ENCODE peak calls at places on chromosomes 16 and 17, in four cellular contexts. F, M, K and S are unnamed samples.

GRCh38 chr17:37701424-37702020 is 43.3 kb downstream of the HNF1B start:
- DNase-seq in K (no peak), M (no peak), F (no peak), S (no peak)

GRCh38 chr16:22120440-22120839 is 28.1 kb downstream of the VWA3A start:
- DNase-seq in F (no peak), K (no peak), M (no peak), S (no peak)

GRCh38 chr17:81245024-81245664 is 6.0 kb downstream of the NDUFAF8 start:
- DNase-seq in K (no peak), F (peak), M (no peak), S (no peak)

GRCh38 chr17:61463068-61463980 is 11.1 kb downstream of the TBX4 start:
- DNase-seq in M (no peak), K (no peak), F (no peak), S (no peak)

GRCh38 chr16:70455910-70456309 is 1.5 kb downstream of the FCSK start:
- DNase-seq in F (no peak), K (no peak), M (no peak), S (no peak)

GRCh38 chr17:32323784-32324590 is 18.0 kb downstream of the C17orf75 start:
- DNase-seq in K (no peak), F (no peak), M (no peak), S (no peak)

GRCh38 chr17:75194879-75195278 is 10.6 kb upstream of the NUP85 start:
- DNase-seq in K (no peak), M (no peak), F (no peak), S (no peak)

GRCh38 chr16:87382023-87382785 is 1.4 kb downstream of the FBXO31 start:
- DNase-seq in M (no peak), K (no peak), F (no peak), S (no peak)

GRCh38 chr16:77298638-77299360 is 99.6 kb downstream of the SYCE1L start:
- DNase-seq in K (no peak), F (no peak), M (no peak), S (no peak)

GRCh38 chr16:66740533-66740932 is 10.9 kb downstream of the DYNC1LI2 start:
- DNase-seq in M (no peak), F (no peak), K (no peak), S (no peak)

GRCh38 chr16:10647264-10647720 is 47.4 kb downstream of the TEKT5 start:
- DNase-seq in K (no peak), F (no peak), M (no peak), S (no peak)

GRCh38 chr16:2963074-2963610 is 933 bp upstream of the KREMEN2 start:
- DNase-seq in M (no peak), K (no peak), F (no peak), S (no peak)

GRCh38 chr16:84764970-84765369 is 54.8 kb upstream of the CRISPLD2 start:
- DNase-seq in F (no peak), M (no peak), K (no peak), S (no peak)

GRCh38 chr17:15311996-15312395 is 29.4 kb downstream of the TEKT3 start:
- DNase-seq in K (peak), F (no peak), M (no peak), S (no peak)

GRCh38 chr16:46962629-46963028 is 10.8 kb downstream of the DNAJA2 start:
- DNase-seq in F (no peak), M (no peak), K (no peak), S (no peak)

GRCh38 chr16:88989852-88990547 is 13.0 kb upstream of the CBFA2T3 start:
- DNase-seq in F (peak), M (no peak), K (no peak), S (no peak)

GRCh38 chr16:2475413-2476344 is 752 bp downstream of the TBC1D24 start:
- DNase-seq in K (no peak), M (no peak), F (peak), S (no peak)

GRCh38 chr16:83817022-83817421 is 9.2 kb downstream of the HSBP1 start:
- DNase-seq in F (no peak), M (no peak), K (no peak), S (peak)

GRCh38 chr17:76189247-76189646 is 48.2 kb upstream of the FOXJ1 start:
- DNase-seq in M (no peak), K (no peak), F (no peak), S (no peak)

GRCh38 chr17:43171761-43172487 is 910 bp downstream of the NBR1 start:
- DNase-seq in F (no peak), K (no peak), M (no peak), S (peak)

GRCh38 chr17:42253173-42253545 is 23.0 kb downstream of the STAT5B start:
- DNase-seq in M (no peak), K (no peak), F (no peak), S (no peak)

GRCh38 chr16:69564845-69565610 is 738 bp upstream of the NFAT5 start:
- DNase-seq in K (no peak), F (no peak), M (no peak), S (no peak)

GRCh38 chr17:27577884-27578717 is 52.9 kb upstream of the LGALS9 start:
- DNase-seq in M (no peak), F (no peak), K (no peak), S (no peak)

GRCh38 chr17:44536090-44536960 is 21.0 kb upstream of the FZD2 start:
- DNase-seq in F (no peak), M (no peak), K (no peak), S (peak)

GRCh38 chr17:50173335-50173941 is 7.6 kb downstream of the SGCA start:
- DNase-seq in M (no peak), K (no peak), F (peak), S (no peak)

GRCh38 chr17:33228548-33228947 is 64.5 kb downstream of the ASIC2 start:
- DNase-seq in K (no peak), F (no peak), M (no peak), S (no peak)

GRCh38 chr17:36463916-36464764 is 22.3 kb upstream of the ZNHIT3 start:
- DNase-seq in M (no peak), K (no peak), F (peak), S (no peak)

GRCh38 chr16:84827897-84828296 is 8.1 kb downstream of the CRISPLD2 start:
- DNase-seq in K (no peak), M (no peak), F (no peak), S (no peak)

GRCh38 chr16:83706394-83706793 is 101.4 kb upstream of the HSBP1 start:
- DNase-seq in K (no peak), M (no peak), F (no peak), S (no peak)

GRCh38 chr16:379183-379960 is 2.4 kb downstream of the PGAP6 start:
- DNase-seq in K (no peak), M (no peak), F (peak), S (no peak)

GRCh38 chr17:39099686-39100293 is 51.6 kb downstream of the PLXDC1 start:
- DNase-seq in M (no peak), F (no peak), K (peak), S (no peak)

GRCh38 chr16:58013201-58013956 is 12.2 kb downstream of the USB1 start:
- DNase-seq in K (no peak), F (no peak), M (no peak), S (no peak)

GRCh38 chr17:48995332-48995870 is 1.8 kb upstream of the IGF2BP1 start:
- DNase-seq in F (no peak), M (no peak), K (peak), S (no peak)

GRCh38 chr17:78450696-78451344 is 72.4 kb downstream of the PGS1 start:
- DNase-seq in F (peak), K (no peak), M (no peak), S (no peak)

GRCh38 chr17:17739388-17740066 is 58.3 kb downstream of the RAI1 start:
- DNase-seq in F (no peak), K (no peak), M (no peak), S (no peak)

GRCh38 chr17:1724351-1724868 is at the start of gene WDR81:
- DNase-seq in F (peak), K (peak), M (peak), S (peak)

GRCh38 chr16:72723781-72724180 is 324.1 kb downstream of the ZFHX3 start:
- DNase-seq in M (no peak), K (no peak), F (no peak), S (no peak)

DNA sequence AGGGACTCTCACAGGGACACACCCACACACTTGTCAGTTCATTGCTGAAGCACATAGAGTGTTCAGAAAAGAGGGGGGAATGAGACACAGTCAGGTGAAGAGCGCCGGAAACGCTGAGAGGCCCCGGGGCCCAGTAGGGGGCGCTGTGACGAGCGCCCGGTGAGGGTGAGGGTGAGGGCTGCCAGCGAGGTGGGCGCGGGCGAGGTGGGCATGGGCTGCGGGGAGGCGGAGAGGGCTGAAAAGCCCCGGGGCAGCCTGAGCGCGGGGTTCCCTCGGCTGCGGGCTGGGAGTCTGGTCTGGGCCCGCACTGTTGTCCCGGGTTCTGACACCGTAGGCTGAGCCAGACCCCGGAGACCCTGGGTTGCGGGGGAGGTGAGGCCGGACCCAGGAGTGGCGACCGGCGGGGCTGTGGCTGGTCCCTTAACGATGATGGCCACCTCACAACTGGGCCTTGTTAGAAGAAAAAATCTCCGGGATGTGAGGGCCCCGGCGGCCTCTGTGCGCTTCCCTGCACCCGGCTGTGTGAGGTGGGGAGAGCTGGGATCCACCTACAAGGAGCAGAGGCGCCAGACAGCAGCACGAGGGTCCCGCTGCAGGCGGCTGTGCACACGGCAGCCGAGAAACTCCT is 91.4 kb downstream of the C16orf78 start:
- DNase-seq in K (peak), M (no peak), F (no peak), S (peak)
- TF ChIP-seq CTCF in K (no peak), M (no peak), F (peak), S (peak)

GRCh38 chr16:15888072-15888976 is at the start of gene CEP20:
- DNase-seq in K (peak), M (peak), F (peak), S (peak)
- TF ChIP-seq CTCF in K (peak), M (peak), F (peak), S (peak)

DNA sequence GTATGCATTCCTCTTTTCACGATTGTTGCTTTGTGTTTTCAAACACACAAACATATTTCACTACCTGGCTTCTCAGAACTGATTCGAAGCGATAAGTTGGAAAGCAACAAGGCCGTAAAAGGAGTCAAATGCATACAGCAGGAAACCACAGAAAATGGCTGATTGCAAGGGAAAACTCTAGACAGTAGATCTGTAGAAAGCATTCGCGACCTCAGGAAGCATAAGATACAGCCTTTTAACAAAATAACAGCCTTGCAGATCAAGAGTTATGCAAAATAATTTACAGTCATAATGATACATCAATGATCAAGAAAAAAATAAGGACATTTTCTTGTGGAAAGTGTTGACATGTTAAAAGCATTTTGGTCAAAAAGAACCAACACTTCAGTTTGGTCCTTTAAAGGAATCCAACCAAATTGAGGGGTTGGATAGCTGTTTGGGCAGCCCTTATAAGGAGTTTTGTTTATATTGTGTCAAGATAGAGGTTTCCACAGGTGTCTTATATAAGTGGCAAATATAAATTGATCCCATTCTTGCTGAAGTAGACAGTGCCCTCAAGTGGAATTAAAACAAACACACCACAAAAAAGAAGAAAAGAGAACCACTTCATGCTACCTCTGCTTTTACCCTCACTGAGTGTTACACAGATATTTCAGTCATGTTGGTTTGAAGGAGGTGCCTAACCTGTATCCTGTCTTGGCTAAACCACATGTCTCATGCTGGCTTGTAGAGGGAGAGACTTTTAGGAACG is 5.5 kb downstream of the CYLD start:
- DNase-seq in M (no peak), K (no peak), F (no peak), S (no peak)
- TF ChIP-seq CTCF in M (peak), K (peak), F (peak), S (peak)

DNA sequence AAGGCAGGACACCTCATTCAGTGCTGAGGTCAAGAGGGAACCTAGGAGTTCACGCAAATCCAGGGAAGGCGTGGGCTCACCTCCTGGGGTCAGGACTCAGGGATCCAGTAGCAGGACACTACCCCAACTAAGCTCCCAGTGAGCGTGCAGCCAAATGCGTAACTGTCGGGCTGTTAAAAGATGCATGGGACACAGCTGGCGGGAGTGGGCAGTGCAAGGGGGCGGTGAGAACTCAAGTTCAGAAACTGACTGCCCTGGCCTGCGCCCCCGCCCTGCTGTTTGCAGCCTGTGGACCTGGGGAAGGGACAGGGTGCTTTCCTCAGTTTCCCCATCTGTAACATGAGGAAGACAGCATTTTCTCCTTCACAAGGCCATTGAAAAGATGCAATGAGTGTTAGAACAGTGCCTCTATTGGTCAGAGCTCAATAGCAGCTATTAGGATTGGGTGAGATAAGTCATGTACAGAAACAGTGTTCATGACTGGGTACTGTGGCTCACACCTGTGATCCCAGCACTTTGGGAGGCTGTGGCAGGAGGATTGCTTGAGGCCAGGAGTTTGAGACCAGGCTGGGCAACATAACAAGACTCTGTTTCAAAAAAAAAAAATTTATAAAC is 20.2 kb downstream of the CDIPT start:
- DNase-seq in K (no peak), M (no peak), F (no peak), S (no peak)
- TF ChIP-seq CTCF in K (no peak), M (no peak), F (no peak), S (no peak)